ENCODE peak calls at places on chromosome 2, in four cellular contexts. L, W, F and T are unnamed samples.
A peak's percentile ranks its signal among the peaks of the same experiment; 100 is the strongest.

GRCh38 chr2:11187083-11187619 is 31.9 kb downstream of the SLC66A3 start:
- DNase-seq in L (no peak), W (no peak), F (no peak), T (no peak)

GRCh38 chr2:132038179-132038882 is 123.4 kb downstream of the ANKRD30BL start:
- DNase-seq in L (no peak), W (no peak), F (no peak), T (no peak)

GRCh38 chr2:30706534-30707303 is 100.5 kb downstream of the CAPN13 start:
- DNase-seq in L (peak; percentile 14), W (peak; percentile 47), F (peak; percentile 62), T (peak; percentile 55)

GRCh38 chr2:169077674-169078240 is 8.4 kb downstream of the DHRS9 start:
- DNase-seq in L (no peak), W (no peak), F (no peak), T (no peak)

GRCh38 chr2:100875516-100876230 is 55.7 kb downstream of the NPAS2 start:
- DNase-seq in L (no peak), W (no peak), F (no peak), T (no peak)

GRCh38 chr2:21356076-21356856 is 232.5 kb downstream of the TDRD15 start:
- DNase-seq in L (no peak), W (no peak), F (no peak), T (no peak)

GRCh38 chr2:166090346-166090745 is 37.5 kb downstream of the SCN1A start:
- DNase-seq in L (no peak), W (no peak), F (no peak), T (no peak)

GRCh38 chr2:15048000-15048399 is 415.5 kb downstream of the LRATD1 start:
- DNase-seq in L (no peak), W (no peak), F (no peak), T (no peak)

GRCh38 chr2:156472686-156473085 is 36.5 kb downstream of the GPD2 start:
- DNase-seq in L (no peak), W (no peak), F (no peak), T (no peak)